ENCODE peak calls at places on chromosomes 4 and X, in nine cellular contexts. R is bronchial epithelial cell, Y is spleen, Z is omental fat pad, I is fibroblast of the aortic adventitia, O is fibroblast of pulmonary artery, P is dorsolateral prefrontal cortex, K is HCT116, B is nephron progenitor cell. E is an unnamed sample.

GRCh38 chr4:74038161-74039064 is at the start of gene CXCL3:
- DNase-seq in Z (peak; percentile 45), R (peak; percentile 35), Y (peak; percentile 86), K (no peak), P (peak; percentile 55), B (peak; percentile 86), O (peak; percentile 71), I (peak; percentile 74), E (peak; percentile 59)

GRCh38 chrX:72021975-72022374 is 109.7 kb downstream of the RTL5 start:
- DNase-seq in I (no peak), K (no peak), Z (no peak), Y (no peak), O (no peak), R (no peak), B (no peak), P (no peak), E (no peak)

GRCh38 chrX:102930990-102931756 is 5.9 kb upstream of the RAB40AL start:
- DNase-seq in R (peak; percentile 47), K (no peak), Z (no peak), I (no peak), Y (no peak), O (no peak), B (no peak), P (no peak), E (no peak)

GRCh38 chr4:53608242-53608641 is 17.0 kb upstream of the LNX1 start:
- DNase-seq in K (no peak), Z (no peak), O (no peak), R (no peak), Y (no peak), B (no peak), I (no peak), P (no peak), E (no peak)

GRCh38 chr4:65999518-65999871 is 329.2 kb upstream of the EPHA5 start:
- DNase-seq in Y (no peak), P (no peak), O (no peak), R (no peak), I (no peak), B (no peak), Z (no peak), K (no peak), E (no peak)

GRCh38 chr4:122831515-122832196 is 5.0 kb downstream of the FGF2 start:
- DNase-seq in Y (no peak), I (peak; percentile 59), R (peak; percentile 81), K (no peak), Z (no peak), B (no peak), O (no peak), P (no peak), E (no peak)

GRCh38 chrX:150870487-150871340 is 27.8 kb downstream of the CD99L2 start:
- DNase-seq in P (no peak), K (no peak), Z (no peak), B (peak; percentile 5), I (no peak), O (peak; percentile 67), R (no peak), Y (no peak), E (no peak)

GRCh38 chr4:131091896-131092295 is 1995.9 kb downstream of the C4orf33 start:
- DNase-seq in B (no peak), R (peak; percentile 38), Y (no peak), O (peak; percentile 59), P (no peak), Z (no peak), I (peak; percentile 40), K (peak; percentile 48), E (no peak)

GRCh38 chr4:75939890-75940691 is 722 bp downstream of the NAAA start:
- DNase-seq in O (peak; percentile 34), Y (peak; percentile 95), I (peak; percentile 45), Z (peak; percentile 39), B (peak; percentile 76), K (peak; percentile 36), R (peak; percentile 40), P (peak; percentile 55), E (peak; percentile 29)

GRCh38 chr4:106775636-106776035 is 260.5 kb downstream of the DKK2 start:
- DNase-seq in P (no peak), O (peak; percentile 1), I (no peak), R (no peak), Z (no peak), B (no peak), K (no peak), Y (no peak), E (no peak)

GRCh38 chrX:134406230-134406794 is 53.7 kb upstream of the HPRT1 start:
- DNase-seq in I (no peak), Z (no peak), R (no peak), O (peak; percentile 18), K (no peak), Y (no peak), B (no peak), P (no peak), E (no peak)

GRCh38 chr4:166197166-166197565 is 324.1 kb downstream of the TLL1 start:
- DNase-seq in K (no peak), Y (no peak), I (no peak), Z (no peak), B (no peak), R (peak; percentile 39), P (no peak), O (peak; percentile 12), E (no peak)

GRCh38 chr4:174316546-174316945 is 32.8 kb downstream of the CEP44 start:
- DNase-seq in O (no peak), K (no peak), B (no peak), Z (no peak), R (peak; percentile 61), Y (no peak), P (no peak), I (no peak), E (no peak)

GRCh38 chrX:136272325-136272724 is 21.1 kb upstream of the MAP7D3 start:
- DNase-seq in P (no peak), O (no peak), Y (no peak), R (no peak), K (peak; percentile 7), B (no peak), I (no peak), Z (no peak), E (no peak)
- TF ChIP-seq CTCF in P (no peak), O (peak; percentile 21), Y (no peak), R (no peak), K (peak; percentile 17), B (no peak), I (peak; percentile 15), Z (no peak), E (peak; percentile 16)

DNA sequence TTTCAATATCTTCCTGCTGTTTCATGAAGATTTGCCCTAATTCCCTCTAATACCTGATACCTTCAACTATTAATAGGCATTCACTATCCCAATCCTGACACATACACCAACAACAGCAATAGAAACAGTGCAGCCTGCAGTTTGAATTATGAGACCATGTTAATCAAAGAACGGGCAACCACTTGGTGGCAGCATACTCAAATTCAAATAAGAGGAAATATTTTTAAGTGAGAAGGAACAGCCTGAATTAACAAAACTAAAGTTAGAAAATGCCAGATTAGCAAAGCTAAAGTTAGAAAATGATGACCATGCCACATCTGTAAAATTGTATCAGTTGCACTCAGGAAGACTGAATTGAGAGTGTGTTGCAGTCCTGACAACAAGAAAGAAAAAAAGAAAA is 204.9 kb downstream of the SMARCA1 start:
- DNase-seq in R (peak; percentile 13), O (peak; percentile 34), I (peak; percentile 26), K (peak; percentile 15), B (no peak), Y (no peak), P (no peak), Z (no peak), E (peak; percentile 26)
- TF ChIP-seq CTCF in R (no peak), O (peak; percentile 33), I (no peak), K (peak; percentile 19), B (peak; percentile 11), Y (no peak), P (peak; percentile 43), Z (no peak), E (peak; percentile 47)

GRCh38 chr4:85147481-85148076 is 181.1 kb upstream of the WDFY3 start:
- DNase-seq in B (peak; percentile 35), R (peak; percentile 77), P (peak; percentile 59), K (peak; percentile 69), O (peak; percentile 80), I (peak; percentile 79), Z (no peak), Y (peak; percentile 71), E (peak; percentile 59)
- TF ChIP-seq CTCF in B (peak; percentile 67), R (peak; percentile 51), P (peak; percentile 89), K (peak; percentile 43), O (peak; percentile 57), I (peak; percentile 53), Z (no peak), Y (peak; percentile 67), E (peak; percentile 61)

DNA sequence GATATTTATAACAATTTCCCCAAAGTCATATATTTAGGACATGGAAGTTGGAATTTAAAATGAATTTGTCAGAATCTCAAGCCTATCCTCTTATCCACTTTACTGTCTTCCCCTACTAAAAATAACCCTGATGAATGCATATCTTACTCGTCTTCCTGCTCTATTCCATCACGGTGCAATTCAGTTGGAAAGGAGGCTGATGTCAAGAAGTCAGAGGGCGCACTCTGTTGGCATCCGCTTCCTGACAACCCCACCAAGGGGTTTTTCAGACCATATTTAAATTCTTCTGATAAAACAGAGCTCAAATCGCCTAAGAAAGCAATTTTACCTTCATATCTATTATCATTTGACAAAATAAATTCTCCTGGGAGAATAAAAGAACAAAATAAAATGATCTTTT is 233.5 kb downstream of the ARHGAP24 start:
- DNase-seq in I (no peak), O (no peak), K (no peak), P (no peak), B (no peak), Y (no peak), Z (no peak), R (no peak), E (no peak)
- TF ChIP-seq CTCF in I (no peak), O (no peak), K (no peak), P (no peak), B (no peak), Y (no peak), Z (no peak), R (no peak), E (no peak)